ENCODE peak calls at places on chromosomes 1 and 21, in four cellular contexts. One of them, this sample, is unnamed.

GRCh38 chr1:53909946-53910345 is 16.0 kb downstream of the DIO1 start:
- DNase-seq in stimulated activated CD4-positive, alpha-beta T cell treated with anti-CD3 and anti-CD28 coated beads, Interleukin-4, amount 100 ng/mL, for 48 hours: no peak
- DNase-seq in T1000: no peak
- DNase-seq in activated CD8-positive, alpha-beta memory T cell treated with anti-CD3 and anti-CD28 coated beads for 48 hours: no peak
- DNase-seq in this sample: no peak

GRCh38 chr1:177185209-177185608 is 14.5 kb downstream of the BRINP2 start:
- DNase-seq in stimulated activated CD4-positive, alpha-beta T cell treated with anti-CD3 and anti-CD28 coated beads, Interleukin-4, amount 100 ng/mL, for 48 hours: no peak
- DNase-seq in T1000: no peak
- DNase-seq in activated CD8-positive, alpha-beta memory T cell treated with anti-CD3 and anti-CD28 coated beads for 48 hours: no peak
- DNase-seq in this sample: no peak

GRCh38 chr1:93180723-93181613 is at the start of gene CCDC18:
- DNase-seq in stimulated activated CD4-positive, alpha-beta T cell treated with anti-CD3 and anti-CD28 coated beads, Interleukin-4, amount 100 ng/mL, for 48 hours: no peak
- DNase-seq in T1000: peak; percentile 42
- DNase-seq in activated CD8-positive, alpha-beta memory T cell treated with anti-CD3 and anti-CD28 coated beads for 48 hours: no peak
- DNase-seq in this sample: peak; percentile 34

GRCh38 chr1:2106681-2107405 is 56.6 kb downstream of the PRKCZ start:
- DNase-seq in stimulated activated CD4-positive, alpha-beta T cell treated with anti-CD3 and anti-CD28 coated beads, Interleukin-4, amount 100 ng/mL, for 48 hours: no peak
- DNase-seq in T1000: no peak
- DNase-seq in activated CD8-positive, alpha-beta memory T cell treated with anti-CD3 and anti-CD28 coated beads for 48 hours: no peak
- DNase-seq in this sample: no peak

GRCh38 chr1:62599044-62599443 is 1.7 kb downstream of the ANGPTL3 start:
- DNase-seq in stimulated activated CD4-positive, alpha-beta T cell treated with anti-CD3 and anti-CD28 coated beads, Interleukin-4, amount 100 ng/mL, for 48 hours: no peak
- DNase-seq in T1000: no peak
- DNase-seq in activated CD8-positive, alpha-beta memory T cell treated with anti-CD3 and anti-CD28 coated beads for 48 hours: no peak
- DNase-seq in this sample: no peak

GRCh38 chr1:182580736-182581135 is 8.3 kb downstream of the RNASEL start:
- DNase-seq in stimulated activated CD4-positive, alpha-beta T cell treated with anti-CD3 and anti-CD28 coated beads, Interleukin-4, amount 100 ng/mL, for 48 hours: no peak
- DNase-seq in T1000: no peak
- DNase-seq in activated CD8-positive, alpha-beta memory T cell treated with anti-CD3 and anti-CD28 coated beads for 48 hours: no peak
- DNase-seq in this sample: no peak

GRCh38 chr1:216750031-216750627 is 26.9 kb upstream of the ESRRG start:
- DNase-seq in stimulated activated CD4-positive, alpha-beta T cell treated with anti-CD3 and anti-CD28 coated beads, Interleukin-4, amount 100 ng/mL, for 48 hours: no peak
- DNase-seq in T1000: peak; percentile 19
- DNase-seq in activated CD8-positive, alpha-beta memory T cell treated with anti-CD3 and anti-CD28 coated beads for 48 hours: no peak
- DNase-seq in this sample: no peak

GRCh38 chr1:64171797-64172281 is 31.6 kb upstream of the UBE2U start:
- DNase-seq in stimulated activated CD4-positive, alpha-beta T cell treated with anti-CD3 and anti-CD28 coated beads, Interleukin-4, amount 100 ng/mL, for 48 hours: no peak
- DNase-seq in T1000: no peak
- DNase-seq in activated CD8-positive, alpha-beta memory T cell treated with anti-CD3 and anti-CD28 coated beads for 48 hours: no peak
- DNase-seq in this sample: no peak

GRCh38 chr1:209023790-209024189 is 559.7 kb upstream of the CAMK1G start:
- DNase-seq in stimulated activated CD4-positive, alpha-beta T cell treated with anti-CD3 and anti-CD28 coated beads, Interleukin-4, amount 100 ng/mL, for 48 hours: no peak
- DNase-seq in T1000: no peak
- DNase-seq in activated CD8-positive, alpha-beta memory T cell treated with anti-CD3 and anti-CD28 coated beads for 48 hours: no peak
- DNase-seq in this sample: no peak

GRCh38 chr21:36125513-36126121 is 9.3 kb upstream of the CBR3 start:
- DNase-seq in stimulated activated CD4-positive, alpha-beta T cell treated with anti-CD3 and anti-CD28 coated beads, Interleukin-4, amount 100 ng/mL, for 48 hours: peak; percentile 34
- DNase-seq in T1000: no peak
- DNase-seq in activated CD8-positive, alpha-beta memory T cell treated with anti-CD3 and anti-CD28 coated beads for 48 hours: no peak
- DNase-seq in this sample: peak; percentile 73

GRCh38 chr1:88488277-88488676 is 195.8 kb upstream of the PKN2 start:
- DNase-seq in stimulated activated CD4-positive, alpha-beta T cell treated with anti-CD3 and anti-CD28 coated beads, Interleukin-4, amount 100 ng/mL, for 48 hours: no peak
- DNase-seq in T1000: peak; percentile 40
- DNase-seq in activated CD8-positive, alpha-beta memory T cell treated with anti-CD3 and anti-CD28 coated beads for 48 hours: no peak
- DNase-seq in this sample: no peak

GRCh38 chr1:200038645-200038986 is 11.1 kb downstream of the NR5A2 start:
- DNase-seq in stimulated activated CD4-positive, alpha-beta T cell treated with anti-CD3 and anti-CD28 coated beads, Interleukin-4, amount 100 ng/mL, for 48 hours: no peak
- DNase-seq in T1000: no peak
- DNase-seq in activated CD8-positive, alpha-beta memory T cell treated with anti-CD3 and anti-CD28 coated beads for 48 hours: no peak
- DNase-seq in this sample: no peak

GRCh38 chr1:241475688-241476087 is 43.9 kb downstream of the FH start:
- DNase-seq in stimulated activated CD4-positive, alpha-beta T cell treated with anti-CD3 and anti-CD28 coated beads, Interleukin-4, amount 100 ng/mL, for 48 hours: no peak
- DNase-seq in T1000: no peak
- DNase-seq in activated CD8-positive, alpha-beta memory T cell treated with anti-CD3 and anti-CD28 coated beads for 48 hours: no peak
- DNase-seq in this sample: no peak

GRCh38 chr1:56939209-56939608 is 26.6 kb downstream of the C8B start:
- DNase-seq in stimulated activated CD4-positive, alpha-beta T cell treated with anti-CD3 and anti-CD28 coated beads, Interleukin-4, amount 100 ng/mL, for 48 hours: no peak
- DNase-seq in T1000: no peak
- DNase-seq in activated CD8-positive, alpha-beta memory T cell treated with anti-CD3 and anti-CD28 coated beads for 48 hours: no peak
- DNase-seq in this sample: no peak

GRCh38 chr1:51877434-51878306 is 857 bp downstream of the NRDC start:
- DNase-seq in stimulated activated CD4-positive, alpha-beta T cell treated with anti-CD3 and anti-CD28 coated beads, Interleukin-4, amount 100 ng/mL, for 48 hours: no peak
- DNase-seq in T1000: peak; percentile 6
- DNase-seq in activated CD8-positive, alpha-beta memory T cell treated with anti-CD3 and anti-CD28 coated beads for 48 hours: no peak
- DNase-seq in this sample: peak; percentile 67

GRCh38 chr1:81585371-81585770 is 215.4 kb upstream of the ADGRL2 start:
- DNase-seq in stimulated activated CD4-positive, alpha-beta T cell treated with anti-CD3 and anti-CD28 coated beads, Interleukin-4, amount 100 ng/mL, for 48 hours: no peak
- DNase-seq in T1000: no peak
- DNase-seq in activated CD8-positive, alpha-beta memory T cell treated with anti-CD3 and anti-CD28 coated beads for 48 hours: no peak
- DNase-seq in this sample: no peak

GRCh38 chr1:228459091-228459993 is 27.8 kb upstream of the RNF187 start:
- DNase-seq in stimulated activated CD4-positive, alpha-beta T cell treated with anti-CD3 and anti-CD28 coated beads, Interleukin-4, amount 100 ng/mL, for 48 hours: peak; percentile 48
- DNase-seq in T1000: no peak
- DNase-seq in activated CD8-positive, alpha-beta memory T cell treated with anti-CD3 and anti-CD28 coated beads for 48 hours: no peak
- DNase-seq in this sample: peak; percentile 63

GRCh38 chr1:152130186-152130585 is 14.9 kb upstream of the TCHH start:
- DNase-seq in stimulated activated CD4-positive, alpha-beta T cell treated with anti-CD3 and anti-CD28 coated beads, Interleukin-4, amount 100 ng/mL, for 48 hours: no peak
- DNase-seq in T1000: no peak
- DNase-seq in activated CD8-positive, alpha-beta memory T cell treated with anti-CD3 and anti-CD28 coated beads for 48 hours: no peak
- DNase-seq in this sample: no peak

GRCh38 chr1:113073457-113073950 is 506 bp downstream of the LRIG2 start:
- DNase-seq in stimulated activated CD4-positive, alpha-beta T cell treated with anti-CD3 and anti-CD28 coated beads, Interleukin-4, amount 100 ng/mL, for 48 hours: no peak
- DNase-seq in T1000: no peak
- DNase-seq in activated CD8-positive, alpha-beta memory T cell treated with anti-CD3 and anti-CD28 coated beads for 48 hours: no peak
- DNase-seq in this sample: no peak

GRCh38 chr1:58477390-58477789 is 69.1 kb downstream of the OMA1 start:
- DNase-seq in stimulated activated CD4-positive, alpha-beta T cell treated with anti-CD3 and anti-CD28 coated beads, Interleukin-4, amount 100 ng/mL, for 48 hours: no peak
- DNase-seq in T1000: no peak
- DNase-seq in activated CD8-positive, alpha-beta memory T cell treated with anti-CD3 and anti-CD28 coated beads for 48 hours: no peak
- DNase-seq in this sample: no peak

GRCh38 chr1:54487571-54488050 is 60.4 kb upstream of the ACOT11 start:
- DNase-seq in stimulated activated CD4-positive, alpha-beta T cell treated with anti-CD3 and anti-CD28 coated beads, Interleukin-4, amount 100 ng/mL, for 48 hours: no peak
- DNase-seq in T1000: no peak
- DNase-seq in activated CD8-positive, alpha-beta memory T cell treated with anti-CD3 and anti-CD28 coated beads for 48 hours: no peak
- DNase-seq in this sample: peak; percentile 50

GRCh38 chr1:3785045-3785444 is 11.3 kb downstream of the LRRC47 start:
- DNase-seq in stimulated activated CD4-positive, alpha-beta T cell treated with anti-CD3 and anti-CD28 coated beads, Interleukin-4, amount 100 ng/mL, for 48 hours: no peak
- DNase-seq in T1000: no peak
- DNase-seq in activated CD8-positive, alpha-beta memory T cell treated with anti-CD3 and anti-CD28 coated beads for 48 hours: no peak
- DNase-seq in this sample: no peak

GRCh38 chr1:226506921-226507320 is 41.6 kb upstream of the STUM start:
- DNase-seq in stimulated activated CD4-positive, alpha-beta T cell treated with anti-CD3 and anti-CD28 coated beads, Interleukin-4, amount 100 ng/mL, for 48 hours: no peak
- DNase-seq in T1000: no peak
- DNase-seq in activated CD8-positive, alpha-beta memory T cell treated with anti-CD3 and anti-CD28 coated beads for 48 hours: no peak
- DNase-seq in this sample: no peak

GRCh38 chr1:57467825-57468224 is 44.0 kb upstream of the DAB1 start:
- DNase-seq in stimulated activated CD4-positive, alpha-beta T cell treated with anti-CD3 and anti-CD28 coated beads, Interleukin-4, amount 100 ng/mL, for 48 hours: no peak
- DNase-seq in T1000: no peak
- DNase-seq in activated CD8-positive, alpha-beta memory T cell treated with anti-CD3 and anti-CD28 coated beads for 48 hours: no peak
- DNase-seq in this sample: no peak

GRCh38 chr1:216598448-216598847 is 124.8 kb downstream of the ESRRG start:
- DNase-seq in stimulated activated CD4-positive, alpha-beta T cell treated with anti-CD3 and anti-CD28 coated beads, Interleukin-4, amount 100 ng/mL, for 48 hours: no peak
- DNase-seq in T1000: no peak
- DNase-seq in activated CD8-positive, alpha-beta memory T cell treated with anti-CD3 and anti-CD28 coated beads for 48 hours: no peak
- DNase-seq in this sample: no peak

GRCh38 chr1:220410681-220411080 is 117.3 kb upstream of the MARK1 start:
- DNase-seq in stimulated activated CD4-positive, alpha-beta T cell treated with anti-CD3 and anti-CD28 coated beads, Interleukin-4, amount 100 ng/mL, for 48 hours: no peak
- DNase-seq in T1000: no peak
- DNase-seq in activated CD8-positive, alpha-beta memory T cell treated with anti-CD3 and anti-CD28 coated beads for 48 hours: no peak
- DNase-seq in this sample: no peak

GRCh38 chr1:77542784-77543183 is 139.7 kb downstream of the ZZZ3 start:
- DNase-seq in stimulated activated CD4-positive, alpha-beta T cell treated with anti-CD3 and anti-CD28 coated beads, Interleukin-4, amount 100 ng/mL, for 48 hours: no peak
- DNase-seq in T1000: no peak
- DNase-seq in activated CD8-positive, alpha-beta memory T cell treated with anti-CD3 and anti-CD28 coated beads for 48 hours: no peak
- DNase-seq in this sample: no peak

GRCh38 chr1:199002670-199003069 is 363.8 kb downstream of the PTPRC start:
- DNase-seq in stimulated activated CD4-positive, alpha-beta T cell treated with anti-CD3 and anti-CD28 coated beads, Interleukin-4, amount 100 ng/mL, for 48 hours: no peak
- DNase-seq in T1000: no peak
- DNase-seq in activated CD8-positive, alpha-beta memory T cell treated with anti-CD3 and anti-CD28 coated beads for 48 hours: no peak
- DNase-seq in this sample: no peak

GRCh38 chr1:29975036-29975694 is 738.8 kb downstream of the PTPRU start:
- DNase-seq in stimulated activated CD4-positive, alpha-beta T cell treated with anti-CD3 and anti-CD28 coated beads, Interleukin-4, amount 100 ng/mL, for 48 hours: no peak
- DNase-seq in T1000: no peak
- DNase-seq in activated CD8-positive, alpha-beta memory T cell treated with anti-CD3 and anti-CD28 coated beads for 48 hours: no peak
- DNase-seq in this sample: no peak